ENCODE peak calls at places on chromosomes 12 and 14, in six cellular contexts. T, Y, K, N, L and Q are unnamed samples.

GRCh38 chr14:92469515-92469914 is 44.1 kb upstream of the RIN3 start:
- DNase-seq in K (no peak), Y (no peak), L (no peak), N (no peak), T (no peak), Q (no peak)

GRCh38 chr12:117084405-117085317 is 14.6 kb downstream of the TESC start:
- DNase-seq in N (no peak), Y (no peak), T (no peak), K (no peak), L (no peak), Q (no peak)

GRCh38 chr12:67714648-67715047 is 66.1 kb downstream of the DYRK2 start:
- DNase-seq in L (no peak), K (no peak), Y (no peak), N (no peak), T (no peak), Q (no peak)

GRCh38 chr12:109951751-109952150 is 44.4 kb downstream of the GIT2 start:
- DNase-seq in N (peak; percentile 85), K (no peak), T (peak; percentile 55), L (peak; percentile 85), Y (no peak), Q (peak; percentile 50)

GRCh38 chr14:99809376-99809775 is 16.2 kb downstream of the EML1 start:
- DNase-seq in Y (no peak), L (no peak), T (no peak), K (no peak), N (peak; percentile 41), Q (peak; percentile 56)

GRCh38 chr14:75501080-75501479 is 21.2 kb upstream of the BATF start:
- DNase-seq in Y (no peak), T (no peak), N (no peak), K (no peak), L (no peak), Q (no peak)

GRCh38 chr12:89416049-89416792 is 63.9 kb upstream of the DUSP6 start:
- DNase-seq in Y (no peak), K (no peak), T (no peak), L (no peak), N (no peak), Q (no peak)

GRCh38 chr14:25049559-25050493 is at the start of gene STXBP6:
- DNase-seq in Y (no peak), N (no peak), T (peak; percentile 85), K (no peak), L (peak; percentile 66), Q (peak; percentile 74)

GRCh38 chr14:100888789-100889315 is 14.7 kb downstream of the RTL1 start:
- DNase-seq in T (no peak), N (no peak), K (no peak), L (no peak), Y (no peak), Q (no peak)

DNA sequence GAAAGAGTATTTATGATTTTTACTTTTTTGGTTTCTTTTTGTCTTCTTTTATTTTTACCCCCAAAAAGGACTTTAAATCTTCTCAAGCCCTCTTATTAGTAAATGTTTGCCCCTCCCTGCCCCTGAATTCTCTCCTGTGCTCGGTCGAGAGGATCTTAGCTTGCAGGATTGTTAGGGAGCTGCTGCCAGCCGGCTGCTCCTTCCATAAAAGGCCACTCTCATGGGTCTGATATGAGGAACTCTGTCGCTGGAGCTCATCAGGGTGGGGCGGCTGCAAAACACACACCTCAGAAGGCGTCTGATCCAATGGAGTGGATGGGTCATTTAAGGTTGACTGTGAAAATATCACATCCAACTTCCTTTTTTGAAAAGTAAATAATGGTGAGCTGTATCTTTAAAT is 8.5 kb downstream of the LTBR start:
- DNase-seq in K (no peak), Y (no peak), N (no peak), L (peak; percentile 35), T (peak; percentile 66), Q (no peak)
- H3K27ac ChIP-seq in K (no peak overlapping the region), Y (no peak overlapping the region), N (no peak overlapping the region), L (no peak overlapping the region), T (peak overlapping the region; percentile 74), Q (peak overlapping the region; percentile 62)

DNA sequence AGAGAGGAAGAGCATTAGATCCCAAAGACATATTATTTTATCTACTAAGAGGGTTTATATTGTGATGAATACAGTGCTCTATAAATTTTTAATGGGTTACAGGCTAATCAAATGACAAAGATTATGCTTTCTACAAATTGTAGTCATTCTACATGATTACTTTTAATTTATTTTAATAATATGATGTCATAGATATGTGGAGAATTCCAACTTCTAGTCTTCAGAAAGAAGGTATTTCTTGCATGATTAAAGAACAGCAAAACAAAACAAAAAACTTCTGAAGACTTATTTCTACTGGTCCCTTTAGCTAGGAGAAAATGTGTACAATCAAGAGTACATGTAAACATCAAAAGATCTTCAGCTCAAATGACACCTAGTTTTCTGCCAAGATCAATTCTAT is 71.5 kb upstream of the FOXG1 start:
- DNase-seq in T (no peak), K (no peak), N (no peak), Y (no peak), L (no peak), Q (no peak)
- H3K27ac ChIP-seq in T (no peak overlapping the region), K (no peak overlapping the region), N (no peak overlapping the region), Y (no peak overlapping the region), L (no peak overlapping the region), Q (no peak overlapping the region)

DNA sequence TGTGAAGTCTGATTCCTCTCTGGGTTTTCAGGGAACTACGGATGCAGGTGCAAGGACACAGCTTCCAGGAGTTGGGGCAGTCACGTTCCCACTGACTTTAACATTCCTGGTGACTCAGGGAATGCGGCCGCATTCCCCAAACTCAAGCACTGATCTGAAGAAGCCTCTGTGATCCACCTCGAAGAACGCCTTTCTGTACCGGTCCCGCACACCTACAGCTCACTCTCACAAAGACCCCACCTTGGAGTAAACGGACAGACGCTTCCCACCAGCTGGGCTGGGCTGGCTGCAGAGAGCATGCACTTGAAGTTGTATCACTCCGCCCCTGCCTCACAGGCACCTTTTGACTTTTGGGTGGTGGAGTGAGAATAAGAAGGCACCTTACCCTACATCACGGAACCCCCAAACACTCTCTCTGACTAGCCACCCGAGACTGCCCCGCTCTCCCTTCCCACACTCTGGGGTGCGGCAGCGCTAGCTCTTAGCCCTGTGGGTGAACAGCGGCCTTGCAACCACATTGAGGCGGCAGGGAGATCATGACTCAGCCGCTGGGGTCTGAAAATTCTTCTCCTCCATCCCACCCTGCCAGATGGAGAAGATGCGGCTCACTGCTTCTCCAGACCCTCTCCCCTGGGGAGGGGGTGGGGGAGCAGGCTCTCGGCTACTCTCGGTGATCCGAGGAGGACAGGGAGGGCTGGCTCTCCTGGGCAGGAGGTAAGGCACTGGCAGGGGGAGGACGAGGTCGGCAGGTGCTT is 23.7 kb upstream of the HDAC7 start:
- DNase-seq in K (no peak), T (no peak), N (no peak), Y (no peak), L (no peak), Q (no peak)
- H3K27ac ChIP-seq in K (no peak overlapping the region), T (no peak overlapping the region), N (no peak overlapping the region), Y (no peak overlapping the region), L (no peak overlapping the region), Q (no peak overlapping the region)

GRCh38 chr12:6946920-6947374 is 3.1 kb downstream of the C12orf57 start:
- DNase-seq in N (no peak), Y (no peak), L (no peak), K (no peak), T (no peak), Q (no peak)
- H3K27ac ChIP-seq in N (no peak overlapping the region), Y (peak overlapping the region; percentile 54), L (no peak overlapping the region), K (peak overlapping the region; percentile 98), T (no peak overlapping the region), Q (peak overlapping the region; percentile 92)